ENCODE peak calls at places on chromosome 3, in six cellular contexts. One of them, this sample, is unnamed.

GRCh38 chr3:160486459-160486869 is 36.9 kb upstream of the TRIM59 start:
- DNase-seq in brain microvascular endothelial cell: no peak
- DNase-seq in foreskin fibroblast: peak; percentile 29
- DNase-seq in lung: no peak
- DNase-seq in cardiac fibroblast: peak; percentile 80
- DNase-seq in CD8-positive, alpha-beta T cell: no peak
- DNase-seq in this sample: no peak

GRCh38 chr3:124927454-124928079 is 7.0 kb downstream of the MUC13 start:
- DNase-seq in brain microvascular endothelial cell: no peak
- DNase-seq in cardiac fibroblast: no peak
- DNase-seq in CD8-positive, alpha-beta T cell: no peak
- DNase-seq in foreskin fibroblast: no peak
- DNase-seq in lung: no peak
- DNase-seq in this sample: peak; percentile 37

GRCh38 chr3:15326037-15326436 is 6.3 kb downstream of the SH3BP5 start:
- DNase-seq in brain microvascular endothelial cell: no peak
- DNase-seq in lung: no peak
- DNase-seq in CD8-positive, alpha-beta T cell: no peak
- DNase-seq in foreskin fibroblast: no peak
- DNase-seq in cardiac fibroblast: no peak
- DNase-seq in this sample: no peak

GRCh38 chr3:157913751-157914150 is 192.5 kb downstream of the SHOX2 start:
- DNase-seq in foreskin fibroblast: peak; percentile 53
- DNase-seq in cardiac fibroblast: peak; percentile 36
- DNase-seq in lung: no peak
- DNase-seq in CD8-positive, alpha-beta T cell: no peak
- DNase-seq in brain microvascular endothelial cell: no peak
- DNase-seq in this sample: no peak

GRCh38 chr3:5170975-5171374 is 16.5 kb upstream of the EDEM1 start:
- DNase-seq in lung: no peak
- DNase-seq in foreskin fibroblast: no peak
- DNase-seq in cardiac fibroblast: no peak
- DNase-seq in CD8-positive, alpha-beta T cell: no peak
- DNase-seq in brain microvascular endothelial cell: no peak
- DNase-seq in this sample: no peak

GRCh38 chr3:31054032-31054431 is 159.6 kb upstream of the GADL1 start:
- DNase-seq in foreskin fibroblast: no peak
- DNase-seq in CD8-positive, alpha-beta T cell: no peak
- DNase-seq in lung: no peak
- DNase-seq in brain microvascular endothelial cell: no peak
- DNase-seq in cardiac fibroblast: no peak
- DNase-seq in this sample: no peak

GRCh38 chr3:42970976-42971772 is 7.9 kb upstream of the GASK1A start:
- DNase-seq in CD8-positive, alpha-beta T cell: no peak
- DNase-seq in foreskin fibroblast: no peak
- DNase-seq in lung: no peak
- DNase-seq in cardiac fibroblast: no peak
- DNase-seq in brain microvascular endothelial cell: no peak
- DNase-seq in this sample: no peak

GRCh38 chr3:186411994-186412393 is 50.0 kb upstream of the DGKG start:
- DNase-seq in CD8-positive, alpha-beta T cell: no peak
- DNase-seq in lung: no peak
- DNase-seq in foreskin fibroblast: no peak
- DNase-seq in cardiac fibroblast: peak; percentile 9
- DNase-seq in brain microvascular endothelial cell: no peak
- DNase-seq in this sample: no peak

GRCh38 chr3:47015151-47015550 is 35.7 kb downstream of the NBEAL2 start:
- DNase-seq in cardiac fibroblast: no peak
- DNase-seq in CD8-positive, alpha-beta T cell: no peak
- DNase-seq in brain microvascular endothelial cell: no peak
- DNase-seq in lung: no peak
- DNase-seq in foreskin fibroblast: no peak
- DNase-seq in this sample: no peak

GRCh38 chr3:122946185-122946584 is 81.4 kb downstream of the SEMA5B start:
- DNase-seq in CD8-positive, alpha-beta T cell: no peak
- DNase-seq in brain microvascular endothelial cell: no peak
- DNase-seq in foreskin fibroblast: no peak
- DNase-seq in lung: no peak
- DNase-seq in cardiac fibroblast: no peak
- DNase-seq in this sample: no peak

GRCh38 chr3:170228093-170228766 is 6.0 kb downstream of the PRKCI start:
- DNase-seq in cardiac fibroblast: peak; percentile 47
- DNase-seq in brain microvascular endothelial cell: peak; percentile 20
- DNase-seq in lung: no peak
- DNase-seq in foreskin fibroblast: no peak
- DNase-seq in CD8-positive, alpha-beta T cell: no peak
- DNase-seq in this sample: no peak

GRCh38 chr3:154244644-154245043 is 79.6 kb downstream of the DHX36 start:
- DNase-seq in brain microvascular endothelial cell: peak; percentile 48
- DNase-seq in cardiac fibroblast: peak; percentile 78
- DNase-seq in foreskin fibroblast: peak; percentile 44
- DNase-seq in lung: no peak
- DNase-seq in CD8-positive, alpha-beta T cell: no peak
- DNase-seq in this sample: no peak

GRCh38 chr3:49813497-49814174 is at the start of gene UBA7:
- DNase-seq in foreskin fibroblast: peak; percentile 48
- DNase-seq in CD8-positive, alpha-beta T cell: peak; percentile 20
- DNase-seq in cardiac fibroblast: peak; percentile 73
- DNase-seq in lung: peak; percentile 57
- DNase-seq in brain microvascular endothelial cell: peak; percentile 55
- DNase-seq in this sample: no peak

GRCh38 chr3:160941885-160942494 is 163.2 kb downstream of the B3GALNT1 start:
- DNase-seq in brain microvascular endothelial cell: peak; percentile 83
- DNase-seq in cardiac fibroblast: peak; percentile 83
- DNase-seq in lung: peak; percentile 65
- DNase-seq in foreskin fibroblast: peak; percentile 51
- DNase-seq in CD8-positive, alpha-beta T cell: peak; percentile 51
- DNase-seq in this sample: peak; percentile 39

GRCh38 chr3:110378481-110378880 is 693.1 kb upstream of the NECTIN3 start:
- DNase-seq in brain microvascular endothelial cell: no peak
- DNase-seq in lung: no peak
- DNase-seq in foreskin fibroblast: peak; percentile 22
- DNase-seq in cardiac fibroblast: peak; percentile 49
- DNase-seq in CD8-positive, alpha-beta T cell: no peak
- DNase-seq in this sample: no peak

GRCh38 chr3:192727032-192727847 is at the start of gene FGF12:
- DNase-seq in brain microvascular endothelial cell: peak; percentile 4
- DNase-seq in lung: peak; percentile 55
- DNase-seq in foreskin fibroblast: no peak
- DNase-seq in CD8-positive, alpha-beta T cell: no peak
- DNase-seq in cardiac fibroblast: peak; percentile 4
- DNase-seq in this sample: no peak

GRCh38 chr3:111749171-111750170 is 109.6 kb upstream of the PHLDB2 start:
- DNase-seq in cardiac fibroblast: no peak
- DNase-seq in lung: no peak
- DNase-seq in CD8-positive, alpha-beta T cell: no peak
- DNase-seq in brain microvascular endothelial cell: no peak
- DNase-seq in foreskin fibroblast: no peak
- DNase-seq in this sample: no peak

GRCh38 chr3:192122832-192123594 is 604.3 kb downstream of the FGF12 start:
- DNase-seq in CD8-positive, alpha-beta T cell: no peak
- DNase-seq in brain microvascular endothelial cell: no peak
- DNase-seq in lung: no peak
- DNase-seq in cardiac fibroblast: peak; percentile 4
- DNase-seq in foreskin fibroblast: no peak
- DNase-seq in this sample: peak; percentile 51

GRCh38 chr3:108343479-108343870 is 47.1 kb downstream of the HHLA2 start:
- DNase-seq in brain microvascular endothelial cell: no peak
- DNase-seq in cardiac fibroblast: no peak
- DNase-seq in CD8-positive, alpha-beta T cell: no peak
- DNase-seq in lung: no peak
- DNase-seq in foreskin fibroblast: no peak
- DNase-seq in this sample: no peak

GRCh38 chr3:46710671-46711295 is 6.9 kb downstream of the PRSS50 start:
- DNase-seq in brain microvascular endothelial cell: no peak
- DNase-seq in cardiac fibroblast: no peak
- DNase-seq in CD8-positive, alpha-beta T cell: no peak
- DNase-seq in lung: no peak
- DNase-seq in foreskin fibroblast: no peak
- DNase-seq in this sample: no peak

GRCh38 chr3:10599017-10599416 is 93.6 kb upstream of the ATP2B2 start:
- DNase-seq in CD8-positive, alpha-beta T cell: no peak
- DNase-seq in cardiac fibroblast: no peak
- DNase-seq in brain microvascular endothelial cell: no peak
- DNase-seq in lung: no peak
- DNase-seq in foreskin fibroblast: no peak
- DNase-seq in this sample: no peak

GRCh38 chr3:187169231-187169960 is 27.9 kb upstream of the RTP1 start:
- DNase-seq in lung: no peak
- DNase-seq in brain microvascular endothelial cell: peak; percentile 58
- DNase-seq in CD8-positive, alpha-beta T cell: no peak
- DNase-seq in foreskin fibroblast: no peak
- DNase-seq in cardiac fibroblast: peak; percentile 44
- DNase-seq in this sample: no peak

GRCh38 chr3:78267235-78267634 is 1227.3 kb downstream of the ROBO2 start:
- DNase-seq in CD8-positive, alpha-beta T cell: no peak
- DNase-seq in foreskin fibroblast: no peak
- DNase-seq in cardiac fibroblast: no peak
- DNase-seq in lung: no peak
- DNase-seq in brain microvascular endothelial cell: no peak
- DNase-seq in this sample: no peak

GRCh38 chr3:136237103-136237502 is 13.0 kb upstream of the PCCB start:
- DNase-seq in cardiac fibroblast: no peak
- DNase-seq in lung: no peak
- DNase-seq in foreskin fibroblast: no peak
- DNase-seq in brain microvascular endothelial cell: no peak
- DNase-seq in CD8-positive, alpha-beta T cell: no peak
- DNase-seq in this sample: no peak

GRCh38 chr3:141878812-141879211 is 2.4 kb downstream of the ATP1B3 start:
- DNase-seq in foreskin fibroblast: peak; percentile 29
- DNase-seq in brain microvascular endothelial cell: no peak
- DNase-seq in lung: no peak
- DNase-seq in CD8-positive, alpha-beta T cell: no peak
- DNase-seq in cardiac fibroblast: peak; percentile 52
- DNase-seq in this sample: no peak

GRCh38 chr3:140093742-140094141 is 158.8 kb downstream of the CLSTN2 start:
- DNase-seq in CD8-positive, alpha-beta T cell: no peak
- DNase-seq in foreskin fibroblast: peak; percentile 39
- DNase-seq in lung: peak; percentile 58
- DNase-seq in brain microvascular endothelial cell: peak; percentile 88
- DNase-seq in cardiac fibroblast: peak; percentile 62
- DNase-seq in this sample: no peak

GRCh38 chr3:46830801-46831200 is 32.4 kb downstream of the MYL3 start:
- DNase-seq in CD8-positive, alpha-beta T cell: no peak
- DNase-seq in cardiac fibroblast: no peak
- DNase-seq in foreskin fibroblast: no peak
- DNase-seq in lung: no peak
- DNase-seq in brain microvascular endothelial cell: no peak
- DNase-seq in this sample: no peak

DNA sequence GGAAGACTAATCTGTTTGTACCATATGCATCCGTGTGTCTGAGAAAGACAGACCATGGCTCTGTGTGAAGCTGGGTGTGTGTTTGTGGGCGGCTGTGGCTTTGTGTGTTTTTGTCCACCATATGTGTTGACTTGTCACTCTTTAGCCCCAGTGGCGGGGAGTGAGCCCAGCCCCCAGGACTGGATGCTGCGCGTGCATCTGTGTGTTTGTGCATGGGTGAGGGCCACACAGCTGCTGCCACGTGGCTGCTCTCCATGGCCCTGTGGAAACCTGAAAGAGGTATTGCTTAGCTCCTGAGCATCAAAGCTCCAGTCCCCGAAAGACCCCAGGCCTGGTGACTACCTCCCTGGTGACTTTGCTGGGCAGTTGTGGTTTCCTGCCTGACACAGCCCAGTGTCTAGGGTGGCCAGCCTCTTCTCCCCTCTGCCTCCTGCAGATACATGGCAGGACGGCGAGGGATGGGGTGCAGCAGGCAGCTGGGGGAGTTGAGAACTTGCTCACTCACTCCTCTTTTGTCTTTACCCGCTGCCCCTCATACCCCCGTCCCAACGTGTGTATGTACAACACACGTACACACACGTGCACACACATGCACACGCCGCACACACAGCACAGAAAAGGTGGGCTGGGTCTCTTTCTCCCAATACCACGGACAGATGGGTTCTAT is 6.5 kb downstream of the EPHB3 start:
- DNase-seq in CD8-positive, alpha-beta T cell: no peak
- DNase-seq in brain microvascular endothelial cell: no peak
- DNase-seq in cardiac fibroblast: no peak
- DNase-seq in lung: no peak
- DNase-seq in foreskin fibroblast: no peak
- DNase-seq in this sample: no peak
- H3K4me3 ChIP-seq in CD8-positive, alpha-beta T cell: no peak overlapping the region
- H3K4me3 ChIP-seq in brain microvascular endothelial cell: peak overlapping the region; percentile 53
- H3K4me3 ChIP-seq in cardiac fibroblast: peak overlapping the region; percentile 53
- H3K4me3 ChIP-seq in lung: no peak overlapping the region
- H3K4me3 ChIP-seq in foreskin fibroblast: peak overlapping the region; percentile 23
- H3K4me3 ChIP-seq in this sample: no peak overlapping the region

DNA sequence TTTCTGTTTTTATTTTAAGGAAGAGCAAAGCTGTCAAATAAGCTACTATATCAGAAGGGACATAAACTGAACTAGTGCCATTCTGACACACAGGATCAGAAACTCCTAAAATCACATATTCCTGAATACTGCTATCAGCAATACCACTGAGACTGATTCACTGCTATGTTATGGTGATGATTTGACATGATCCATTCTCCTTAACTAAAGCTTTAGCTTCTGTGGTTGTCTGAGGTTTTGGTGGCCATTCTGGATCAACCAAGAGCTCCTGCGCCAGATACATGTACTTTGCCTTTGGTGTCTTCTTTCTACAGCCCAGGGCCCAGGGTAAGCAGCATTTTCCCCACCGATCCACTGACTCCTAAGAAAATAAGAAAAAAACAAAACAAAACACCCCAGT is 6.7 kb upstream of the GP5 start:
- DNase-seq in foreskin fibroblast: no peak
- DNase-seq in lung: no peak
- DNase-seq in CD8-positive, alpha-beta T cell: no peak
- DNase-seq in brain microvascular endothelial cell: no peak
- DNase-seq in cardiac fibroblast: no peak
- DNase-seq in this sample: no peak
- TF ChIP-seq CTCF in foreskin fibroblast: no peak
- TF ChIP-seq CTCF in lung: no peak
- TF ChIP-seq CTCF in CD8-positive, alpha-beta T cell: no peak
- TF ChIP-seq CTCF in brain microvascular endothelial cell: no peak
- TF ChIP-seq CTCF in cardiac fibroblast: no peak
- TF ChIP-seq CTCF in this sample: no peak

DNA sequence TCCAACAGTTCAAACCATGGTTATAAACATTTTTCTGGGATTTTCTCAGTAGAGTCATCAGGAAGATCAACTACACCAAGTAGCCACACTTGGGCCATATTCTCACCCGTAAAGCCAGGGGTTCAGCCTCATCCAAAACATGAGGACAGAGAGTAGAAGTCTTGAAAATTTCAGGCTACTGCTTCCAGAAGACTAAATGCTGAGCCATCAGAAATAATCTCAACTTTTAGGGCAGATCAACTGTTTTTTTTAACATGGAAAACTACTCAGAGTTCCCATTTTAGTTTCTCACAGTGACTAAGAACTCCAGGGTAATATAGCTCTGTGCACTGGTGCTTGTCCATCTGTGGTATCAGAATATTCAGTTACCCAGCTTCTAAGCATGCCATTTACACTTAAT is 300.2 kb upstream of the LRRN1 start:
- DNase-seq in cardiac fibroblast: no peak
- DNase-seq in foreskin fibroblast: no peak
- DNase-seq in brain microvascular endothelial cell: no peak
- DNase-seq in lung: no peak
- DNase-seq in CD8-positive, alpha-beta T cell: no peak
- DNase-seq in this sample: no peak
- H3K4me3 ChIP-seq in cardiac fibroblast: no peak overlapping the region
- H3K4me3 ChIP-seq in foreskin fibroblast: no peak overlapping the region
- H3K4me3 ChIP-seq in brain microvascular endothelial cell: no peak overlapping the region
- H3K4me3 ChIP-seq in lung: no peak overlapping the region
- H3K4me3 ChIP-seq in CD8-positive, alpha-beta T cell: no peak overlapping the region
- H3K4me3 ChIP-seq in this sample: no peak overlapping the region

GRCh38 chr3:53036063-53036619 is 9.7 kb downstream of the SFMBT1 start:
- DNase-seq in foreskin fibroblast: no peak
- DNase-seq in brain microvascular endothelial cell: no peak
- DNase-seq in CD8-positive, alpha-beta T cell: no peak
- DNase-seq in cardiac fibroblast: no peak
- DNase-seq in lung: no peak
- DNase-seq in this sample: no peak
- TF ChIP-seq CTCF in foreskin fibroblast: no peak
- TF ChIP-seq CTCF in brain microvascular endothelial cell: no peak
- TF ChIP-seq CTCF in CD8-positive, alpha-beta T cell: no peak
- TF ChIP-seq CTCF in cardiac fibroblast: no peak
- TF ChIP-seq CTCF in lung: no peak
- TF ChIP-seq CTCF in this sample: peak; percentile 7

This sample was measured in GM12864.